ENCODE peak calls at places on chromosome 5, in four cellular contexts. K is amniotic epithelial cell, O is lower lobe of right lung, E is BE2C. U is an unnamed sample.
A peak's percentile ranks its signal among the peaks of the same experiment; 100 is the strongest.

GRCh38 chr5:99019812-99020697 is 91.2 kb upstream of the CHD1 start:
- DNase-seq in K (peak; percentile 93), O (no peak), E (peak; percentile 22), U (no peak)

GRCh38 chr5:125151150-125151932 is 404.9 kb upstream of the ZNF608 start:
- DNase-seq in K (no peak), O (no peak), E (no peak), U (no peak)

GRCh38 chr5:36692791-36693763 is 86.7 kb downstream of the SLC1A3 start:
- DNase-seq in K (peak; percentile 64), O (peak; percentile 86), E (peak; percentile 78), U (peak; percentile 71)

GRCh38 chr5:10030219-10030831 is 219.4 kb downstream of the ATPSCKMT start:
- DNase-seq in K (peak; percentile 63), O (no peak), E (peak; percentile 48), U (no peak)

GRCh38 chr5:163609910-163610309 is 104.5 kb downstream of the MAT2B start:
- DNase-seq in K (no peak), O (no peak), E (no peak), U (no peak)

GRCh38 chr5:143176048-143176447 is 227.4 kb downstream of the NR3C1 start:
- DNase-seq in K (no peak), O (no peak), E (no peak), U (peak; percentile 50)

GRCh38 chr5:11292648-11293356 is 531.8 kb upstream of the DAP start:
- DNase-seq in K (no peak), O (no peak), E (no peak), U (no peak)

GRCh38 chr5:106303911-106304310 is 1366.8 kb downstream of the EFNA5 start:
- DNase-seq in K (no peak), O (no peak), E (no peak), U (no peak)

GRCh38 chr5:91061946-91062586 is 321.1 kb downstream of the ARRDC3 start:
- DNase-seq in K (no peak), O (no peak), E (no peak), U (no peak)

GRCh38 chr5:5891350-5891749 is 468.9 kb downstream of the ICE1 start:
- DNase-seq in K (no peak), O (no peak), E (no peak), U (no peak)

GRCh38 chr5:157303667-157304327 is 37.9 kb downstream of the CYFIP2 start:
- DNase-seq in K (no peak), O (no peak), E (no peak), U (peak; percentile 48)

GRCh38 chr5:132488590-132488989 is 2.0 kb downstream of the IRF1 start:
- DNase-seq in K (no peak), O (no peak), E (no peak), U (no peak)

GRCh38 chr5:130801963-130802362 is 363.1 kb downstream of the HINT1 start:
- DNase-seq in K (no peak), O (no peak), E (no peak), U (no peak)

GRCh38 chr5:110343616-110344015 is 382.9 kb downstream of the TMEM232 start:
- DNase-seq in K (no peak), O (no peak), E (no peak), U (no peak)

GRCh38 chr5:133661389-133661788 is 49.0 kb upstream of the FSTL4 start:
- DNase-seq in K (no peak), O (no peak), E (no peak), U (no peak)

GRCh38 chr5:177311361-177311722 is 356 bp downstream of the MXD3 start:
- DNase-seq in K (no peak), O (no peak), E (peak; percentile 54), U (no peak)

GRCh38 chr5:172443441-172444109 is 10.8 kb downstream of the SH3PXD2B start:
- DNase-seq in K (peak; percentile 84), O (peak; percentile 69), E (peak; percentile 53), U (peak; percentile 87)

GRCh38 chr5:123708074-123708806 is 196.3 kb downstream of the CSNK1G3 start:
- DNase-seq in K (peak; percentile 46), O (no peak), E (no peak), U (no peak)

GRCh38 chr5:127041571-127041970 is 11.2 kb upstream of the MARCHF3 start:
- DNase-seq in K (peak; percentile 52), O (no peak), E (no peak), U (no peak)

GRCh38 chr5:42720242-42720641 is 36.4 kb upstream of the CCDC152 start:
- DNase-seq in K (no peak), O (no peak), E (no peak), U (no peak)

GRCh38 chr5:23507278-23507685 is at the start of gene PRDM9:
- DNase-seq in K (no peak), O (peak; percentile 64), E (peak; percentile 59), U (peak; percentile 2)

GRCh38 chr5:14029185-14029584 is 84.7 kb upstream of the DNAH5 start:
- DNase-seq in K (no peak), O (no peak), E (no peak), U (no peak)

GRCh38 chr5:14699159-14699558 is 34.6 kb downstream of the OTULIN start:
- DNase-seq in K (no peak), O (no peak), E (no peak), U (no peak)

U was measured in cerebellum.